ENCODE peak calls at places on chromosomes 5 and 9, in four cellular contexts. F, M, V and W are unnamed samples.

GRCh38 chr9:2082802-2083201 is 67.7 kb downstream of the SMARCA2 start:
- DNase-seq in F (no peak), M (no peak), V (no peak), W (no peak)

GRCh38 chr5:89301572-89302025 is 418.6 kb upstream of the MEF2C start:
- DNase-seq in V (no peak), M (no peak), F (peak; percentile 88), W (no peak)

GRCh38 chr5:65480306-65480865 is 1.3 kb downstream of the ADAMTS6 start:
- DNase-seq in M (no peak), V (no peak), F (peak; percentile 24), W (no peak)

GRCh38 chr5:24347206-24347605 is 297.6 kb downstream of the CDH10 start:
- DNase-seq in V (no peak), M (no peak), F (no peak), W (no peak)

GRCh38 chr9:114072181-114073140 is 5.6 kb downstream of the AMBP start:
- DNase-seq in V (no peak), M (no peak), F (no peak), W (peak; percentile 11)

GRCh38 chr5:116371935-116372334 is 202.7 kb downstream of the SEMA6A start:
- DNase-seq in M (no peak), V (no peak), F (no peak), W (no peak)

GRCh38 chr5:151005975-151006576 is 14.3 kb upstream of the GPX3 start:
- DNase-seq in F (no peak), V (no peak), M (no peak), W (no peak)

GRCh38 chr9:12935714-12936113 is 160.9 kb downstream of the LURAP1L start:
- DNase-seq in F (no peak), M (no peak), V (no peak), W (no peak)

GRCh38 chr9:137639303-137640051 is 20.7 kb downstream of the EHMT1 start:
- DNase-seq in F (no peak), M (no peak), V (no peak), W (no peak)

GRCh38 chr5:78547731-78548189 is 100.8 kb downstream of the LHFPL2 start:
- DNase-seq in V (no peak), M (no peak), F (no peak), W (no peak)

GRCh38 chr5:142683116-142683515 is 2.8 kb downstream of the FGF1 start:
- DNase-seq in F (no peak), V (no peak), M (no peak), W (no peak)

GRCh38 chr5:149433524-149434131 is 54.5 kb upstream of the IL17B start:
- DNase-seq in M (no peak), F (no peak), V (no peak), W (no peak)

GRCh38 chr5:155418960-155419579 is 405.5 kb downstream of the KIF4B start:
- DNase-seq in M (no peak), F (no peak), V (no peak), W (no peak)

GRCh38 chr5:151023047-151023615 is 2.7 kb downstream of the GPX3 start:
- DNase-seq in F (no peak), M (no peak), V (no peak), W (no peak)

GRCh38 chr5:179795049-179795862 is 1.5 kb downstream of the LTC4S start:
- DNase-seq in F (no peak), M (no peak), V (no peak), W (no peak)

GRCh38 chr5:151808451-151809169 is 36.9 kb downstream of the G3BP1 start:
- DNase-seq in M (no peak), F (no peak), V (no peak), W (no peak)

GRCh38 chr5:39063037-39063436 is 11.2 kb downstream of the RICTOR start:
- DNase-seq in M (no peak), F (no peak), V (no peak), W (no peak)

GRCh38 chr9:94921656-94922055 is 195.2 kb downstream of the AOPEP start:
- DNase-seq in M (no peak), V (no peak), F (no peak), W (no peak)

GRCh38 chr9:133914483-133915342 is 77.4 kb downstream of the VAV2 start:
- DNase-seq in V (no peak), M (no peak), F (no peak), W (no peak)

GRCh38 chr5:17852701-17853100 is 218.4 kb downstream of the TAF11L14 start:
- DNase-seq in V (no peak), M (no peak), F (no peak), W (no peak)

GRCh38 chr9:36939655-36940578 is 94.2 kb downstream of the PAX5 start:
- DNase-seq in M (no peak), F (no peak), V (no peak), W (no peak)

GRCh38 chr5:154179846-154180710 is 10.5 kb upstream of the GALNT10 start:
- DNase-seq in V (peak; percentile 40), M (no peak), F (no peak), W (no peak)

GRCh38 chr5:124790261-124790894 is 43.9 kb upstream of the ZNF608 start:
- DNase-seq in F (no peak), V (no peak), M (no peak), W (no peak)

DNA sequence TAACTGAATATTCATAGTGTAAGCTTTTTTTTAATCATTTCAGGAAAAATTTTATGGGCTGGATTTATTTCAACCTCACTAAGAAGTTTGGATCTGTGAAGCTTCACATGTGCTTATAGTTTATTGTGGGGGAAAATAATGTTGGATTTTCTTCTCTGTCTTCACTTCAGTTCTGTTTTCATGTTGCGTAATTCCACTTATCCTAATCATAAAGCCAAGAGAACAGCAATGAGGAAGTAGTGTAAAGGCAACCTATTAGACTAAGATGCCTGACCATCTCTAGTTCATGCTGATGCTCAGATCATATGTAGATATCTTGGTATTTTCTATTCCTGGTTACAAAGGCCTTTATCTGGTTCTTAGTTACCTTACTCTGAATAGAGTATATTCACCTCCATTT is 50.0 kb downstream of the CD180 start:
- DNase-seq in F (no peak), V (no peak), M (no peak), W (no peak)
- TF ChIP-seq ZNF274 in F (no peak), V (no peak), M (no peak), W (no peak)

DNA sequence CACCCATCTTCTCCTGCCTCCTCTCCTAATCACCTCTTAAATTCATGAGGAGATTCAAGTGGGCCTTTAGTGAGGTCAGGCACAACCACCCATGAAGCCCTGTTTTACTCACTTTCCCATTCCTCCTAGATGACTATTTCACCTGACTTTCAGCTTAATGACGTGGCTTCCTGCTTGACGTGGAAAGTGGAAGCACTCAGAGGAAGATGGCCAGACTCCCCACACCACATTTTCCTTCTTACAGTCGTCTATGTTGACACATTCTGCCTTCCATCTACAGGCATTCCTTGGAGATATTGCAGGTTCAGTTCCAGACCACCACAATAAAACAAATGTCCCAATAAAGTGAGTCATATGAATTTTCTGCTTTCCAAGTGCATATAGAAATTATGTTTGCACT is 146.4 kb upstream of the TAS2R1 start:
- DNase-seq in V (no peak), F (no peak), M (no peak), W (no peak)
- TF ChIP-seq ZNF274 in V (no peak), F (no peak), M (no peak), W (no peak)

GRCh38 chr5:57338068-57338848 is 144.4 kb downstream of the ACTBL2 start:
- DNase-seq in V (peak; percentile 44), M (no peak), F (no peak), W (peak; percentile 18)

GRCh38 chr5:57332350-57332749 is 150.3 kb downstream of the ACTBL2 start:
- DNase-seq in F (no peak), V (no peak), M (no peak), W (no peak)

GRCh38 chr5:57338849-57339340 is 143.7 kb downstream of the ACTBL2 start:
- DNase-seq in V (no peak), F (no peak), M (no peak), W (no peak)

GRCh38 chr5:57334475-57334874 is 148.1 kb downstream of the ACTBL2 start:
- DNase-seq in M (no peak), F (no peak), V (no peak), W (no peak)

GRCh38 chr5:57335092-57335491 is 147.5 kb downstream of the ACTBL2 start:
- DNase-seq in M (no peak), V (no peak), F (no peak), W (no peak)
- TF ChIP-seq ZNF274 in M (no peak), V (no peak), F (no peak), W (no peak)

GRCh38 chr9:131469369-131469768 is 33.3 kb upstream of the POMT1 start:
- DNase-seq in M (no peak), F (no peak), V (no peak), W (no peak)
- TF ChIP-seq ZNF274 in M (no peak), F (no peak), V (no peak), W (no peak)

GRCh38 chr5:20680718-20681302 is 692.8 kb upstream of the CDH18 start:
- DNase-seq in F (no peak), V (no peak), M (no peak), W (no peak)

GRCh38 chr5:20683241-20683940 is 695.4 kb upstream of the CDH18 start:
- DNase-seq in V (no peak), M (no peak), F (no peak), W (no peak)

GRCh38 chr5:20678814-20679298 is 690.9 kb upstream of the CDH18 start:
- DNase-seq in V (no peak), M (no peak), F (no peak), W (no peak)

DNA sequence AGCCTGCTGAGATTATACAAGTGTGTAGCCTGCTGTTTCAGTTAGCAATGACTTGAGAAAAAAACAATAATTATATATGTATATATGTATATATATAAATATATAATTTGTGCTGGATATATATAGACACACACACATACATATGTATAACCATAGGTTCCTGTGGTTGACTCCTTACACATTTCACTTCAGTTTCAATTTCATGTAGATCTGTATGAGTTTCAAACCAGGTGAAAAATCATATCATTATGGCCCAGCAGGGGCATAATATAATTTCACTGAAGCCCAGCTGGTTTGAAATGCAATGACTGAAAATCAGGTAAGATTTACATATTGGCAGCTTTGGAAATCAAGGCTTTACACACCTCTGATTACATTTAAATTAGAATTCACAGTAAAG is 690.4 kb upstream of the CDH18 start:
- DNase-seq in V (no peak), F (no peak), M (no peak), W (no peak)
- TF ChIP-seq ZNF274 in V (no peak), F (no peak), M (no peak), W (no peak)

DNA sequence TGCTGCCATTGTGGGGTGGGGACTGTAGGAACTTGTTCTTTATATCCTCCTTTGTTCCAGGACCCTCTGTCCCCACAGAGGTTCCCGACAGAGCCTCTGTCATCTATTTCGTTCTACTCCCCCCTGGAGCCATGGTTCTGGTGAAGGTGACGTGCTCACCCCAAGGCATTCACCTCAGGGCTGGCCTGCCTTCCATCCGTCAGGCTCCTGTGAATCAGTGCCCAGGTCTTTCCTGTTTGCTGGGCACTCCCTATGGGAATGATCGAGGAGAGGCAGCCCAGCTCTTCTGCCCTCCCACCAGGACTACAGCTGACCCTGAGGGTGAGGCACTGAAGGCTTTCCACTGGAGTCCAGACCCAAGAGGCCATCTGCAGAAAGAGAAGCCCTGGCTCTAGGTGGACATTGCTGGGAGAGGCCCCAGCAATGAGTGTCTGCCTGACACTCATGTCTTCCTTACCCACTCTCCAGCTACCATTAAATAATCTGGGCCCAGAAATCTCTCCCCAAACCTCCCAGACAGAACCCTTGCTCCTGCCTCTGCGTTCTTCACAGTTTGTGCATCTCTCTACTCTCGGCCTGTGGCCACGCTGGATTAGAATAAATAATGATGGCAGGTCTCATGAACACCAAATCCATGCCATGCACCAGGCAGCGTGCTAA is 214.2 kb downstream of the FSTL4 start:
- DNase-seq in M (no peak), F (no peak), V (no peak), W (no peak)
- TF ChIP-seq ZNF274 in M (no peak), F (no peak), V (no peak), W (no peak)